ENCODE peak calls at places on chromosomes 5 and 9, in nine cellular contexts. One of them, this sample, is unnamed. For H3K36me3, the result is how much of the 10 kb centered on the place peaks cover.

GRCh38 chr9:137429974-137430722 is 7.0 kb downstream of the NOXA1 start:
- DNase-seq in left ventricle myocardium inferior: no peak
- DNase-seq in PC-9: no peak
- DNase-seq in brain microvascular endothelial cell: no peak
- DNase-seq in right atrium auricular region: no peak
- DNase-seq in Peyer's patch: peak
- DNase-seq in transverse colon: peak
- DNase-seq in lower lobe of right lung: peak
- DNase-seq in GM23338: peak
- DNase-seq in this sample: no peak

GRCh38 chr9:136854842-136855460 is 2.8 kb downstream of the MAMDC4 start:
- DNase-seq in lower lobe of right lung: no peak
- DNase-seq in PC-9: no peak
- DNase-seq in transverse colon: no peak
- DNase-seq in brain microvascular endothelial cell: no peak
- DNase-seq in Peyer's patch: peak
- DNase-seq in left ventricle myocardium inferior: peak
- DNase-seq in right atrium auricular region: no peak
- DNase-seq in GM23338: no peak
- DNase-seq in this sample: no peak

GRCh38 chr9:127081250-127082185 is 40.9 kb downstream of the ANGPTL2 start:
- DNase-seq in PC-9: no peak
- DNase-seq in right atrium auricular region: no peak
- DNase-seq in brain microvascular endothelial cell: no peak
- DNase-seq in lower lobe of right lung: no peak
- DNase-seq in left ventricle myocardium inferior: no peak
- DNase-seq in GM23338: no peak
- DNase-seq in transverse colon: no peak
- DNase-seq in Peyer's patch: peak
- DNase-seq in this sample: no peak

GRCh38 chr9:81671880-81672280 is 17.5 kb downstream of the TLE1 start:
- DNase-seq in right atrium auricular region: peak
- DNase-seq in PC-9: no peak
- DNase-seq in lower lobe of right lung: peak
- DNase-seq in transverse colon: peak
- DNase-seq in left ventricle myocardium inferior: peak
- DNase-seq in brain microvascular endothelial cell: no peak
- DNase-seq in Peyer's patch: peak
- DNase-seq in GM23338: no peak
- DNase-seq in this sample: no peak

GRCh38 chr9:136297016-136297691 is 6.7 kb downstream of the CCDC187 start:
- DNase-seq in transverse colon: peak
- DNase-seq in left ventricle myocardium inferior: no peak
- DNase-seq in right atrium auricular region: no peak
- DNase-seq in lower lobe of right lung: peak
- DNase-seq in PC-9: peak
- DNase-seq in brain microvascular endothelial cell: no peak
- DNase-seq in Peyer's patch: peak
- DNase-seq in GM23338: no peak
- DNase-seq in this sample: no peak

GRCh38 chr9:106557996-106558667 is 304.8 kb upstream of the ZNF462 start:
- DNase-seq in right atrium auricular region: no peak
- DNase-seq in transverse colon: no peak
- DNase-seq in lower lobe of right lung: no peak
- DNase-seq in PC-9: no peak
- DNase-seq in brain microvascular endothelial cell: no peak
- DNase-seq in left ventricle myocardium inferior: no peak
- DNase-seq in GM23338: no peak
- DNase-seq in Peyer's patch: no peak
- DNase-seq in this sample: no peak

GRCh38 chr5:606061-606460 is 6.1 kb upstream of the CEP72 start:
- DNase-seq in Peyer's patch: peak
- DNase-seq in lower lobe of right lung: no peak
- DNase-seq in right atrium auricular region: no peak
- DNase-seq in PC-9: no peak
- DNase-seq in GM23338: no peak
- DNase-seq in brain microvascular endothelial cell: no peak
- DNase-seq in left ventricle myocardium inferior: no peak
- DNase-seq in transverse colon: no peak
- DNase-seq in this sample: no peak

GRCh38 chr9:75161116-75161857 is 73.0 kb downstream of the OSTF1 start:
- DNase-seq in brain microvascular endothelial cell: no peak
- DNase-seq in Peyer's patch: no peak
- DNase-seq in right atrium auricular region: no peak
- DNase-seq in GM23338: no peak
- DNase-seq in left ventricle myocardium inferior: no peak
- DNase-seq in transverse colon: no peak
- DNase-seq in lower lobe of right lung: no peak
- DNase-seq in PC-9: no peak
- DNase-seq in this sample: no peak

GRCh38 chr9:129550199-129550839 is 70.6 kb downstream of the C9orf50 start:
- DNase-seq in left ventricle myocardium inferior: peak
- DNase-seq in lower lobe of right lung: peak
- DNase-seq in Peyer's patch: peak
- DNase-seq in brain microvascular endothelial cell: peak
- DNase-seq in right atrium auricular region: peak
- DNase-seq in transverse colon: peak
- DNase-seq in GM23338: peak
- DNase-seq in PC-9: peak
- DNase-seq in this sample: no peak

GRCh38 chr5:16312786-16313185 is 133.2 kb upstream of the MARCHF11 start:
- DNase-seq in brain microvascular endothelial cell: no peak
- DNase-seq in transverse colon: no peak
- DNase-seq in right atrium auricular region: no peak
- DNase-seq in GM23338: no peak
- DNase-seq in PC-9: no peak
- DNase-seq in lower lobe of right lung: no peak
- DNase-seq in left ventricle myocardium inferior: no peak
- DNase-seq in Peyer's patch: no peak
- DNase-seq in this sample: no peak

GRCh38 chr9:76180541-76180940 is 213.7 kb downstream of the RFK start:
- DNase-seq in GM23338: peak
- DNase-seq in Peyer's patch: no peak
- DNase-seq in transverse colon: no peak
- DNase-seq in PC-9: peak
- DNase-seq in left ventricle myocardium inferior: no peak
- DNase-seq in brain microvascular endothelial cell: peak
- DNase-seq in right atrium auricular region: no peak
- DNase-seq in lower lobe of right lung: no peak
- DNase-seq in this sample: no peak

DNA sequence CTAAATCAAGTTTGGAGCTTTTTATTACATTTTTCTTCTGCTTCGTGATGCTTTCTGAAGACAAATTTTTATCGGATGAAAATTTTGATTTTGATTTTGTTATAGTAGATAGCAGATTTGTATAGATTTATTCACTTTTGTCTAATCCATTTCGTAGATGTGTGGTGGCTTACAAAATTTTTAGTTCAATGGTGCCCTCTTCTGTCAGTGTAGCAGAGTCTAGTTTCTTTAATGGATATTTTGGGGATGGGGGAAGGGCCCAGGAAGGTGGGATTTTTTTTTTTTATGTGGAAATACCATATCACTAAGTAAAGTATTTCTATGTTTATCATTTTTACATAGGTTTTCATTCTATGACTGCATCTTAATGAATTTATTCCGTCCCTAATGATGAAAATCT is 259.9 kb upstream of the TARS1 start:
- DNase-seq in GM23338: peak
- DNase-seq in brain microvascular endothelial cell: peak
- DNase-seq in right atrium auricular region: no peak
- DNase-seq in left ventricle myocardium inferior: no peak
- DNase-seq in PC-9: peak
- DNase-seq in transverse colon: no peak
- DNase-seq in lower lobe of right lung: no peak
- DNase-seq in Peyer's patch: no peak
- DNase-seq in this sample: peak
- TF ChIP-seq CTCF in GM23338: peak
- TF ChIP-seq CTCF in brain microvascular endothelial cell: peak
- TF ChIP-seq CTCF in right atrium auricular region: peak
- TF ChIP-seq CTCF in left ventricle myocardium inferior: peak
- TF ChIP-seq CTCF in PC-9: peak
- TF ChIP-seq CTCF in transverse colon: peak
- TF ChIP-seq CTCF in lower lobe of right lung: peak
- TF ChIP-seq CTCF in Peyer's patch: no peak
- TF ChIP-seq CTCF in this sample: peak

DNA sequence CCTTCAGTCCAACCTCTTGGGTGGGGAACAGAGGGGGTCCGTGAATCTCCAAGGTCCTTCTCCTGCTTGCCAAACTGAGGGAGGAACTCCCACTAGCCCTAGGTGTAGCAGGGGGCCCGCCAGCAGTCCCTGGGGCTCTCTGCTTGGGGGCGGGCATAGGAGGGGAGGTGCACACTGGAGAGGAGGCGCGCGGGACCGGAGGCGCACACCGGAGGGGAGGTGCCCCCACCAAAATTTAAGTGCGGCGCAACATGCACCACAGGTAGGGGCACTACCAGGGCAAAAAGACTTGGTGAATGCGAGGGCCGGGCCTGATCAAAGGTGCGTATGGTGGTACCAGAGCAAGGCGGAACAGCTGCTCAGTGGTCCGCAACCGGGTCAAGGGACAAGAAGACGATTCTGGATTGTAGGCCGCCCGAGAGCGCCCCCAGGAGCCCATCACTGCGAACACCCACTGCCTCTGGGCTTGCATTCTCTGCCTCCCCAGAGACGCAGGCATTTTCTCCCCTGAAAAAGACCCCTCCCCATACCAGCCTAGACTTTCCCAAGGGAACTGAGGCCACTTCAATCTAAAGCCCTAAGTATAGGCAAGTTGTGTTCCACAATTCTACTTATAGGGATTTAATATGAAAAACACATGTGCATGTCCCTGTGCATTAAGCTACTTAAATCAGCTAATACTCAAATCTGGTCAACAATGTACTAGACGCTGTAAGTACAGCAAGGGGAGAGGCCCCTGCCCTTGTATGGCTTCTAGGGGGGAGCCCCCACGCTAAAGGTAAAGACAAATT is 50.6 kb downstream of the TGFBI start:
- DNase-seq in lower lobe of right lung: no peak
- DNase-seq in right atrium auricular region: no peak
- DNase-seq in PC-9: no peak
- DNase-seq in Peyer's patch: no peak
- DNase-seq in brain microvascular endothelial cell: peak
- DNase-seq in GM23338: peak
- DNase-seq in left ventricle myocardium inferior: no peak
- DNase-seq in transverse colon: no peak
- DNase-seq in this sample: no peak
- H3K4me3 ChIP-seq in lower lobe of right lung: peak
- H3K4me3 ChIP-seq in right atrium auricular region: peak
- H3K4me3 ChIP-seq in PC-9: peak
- H3K4me3 ChIP-seq in Peyer's patch: no peak
- H3K4me3 ChIP-seq in brain microvascular endothelial cell: peak
- H3K4me3 ChIP-seq in GM23338: peak
- H3K4me3 ChIP-seq in left ventricle myocardium inferior: peak
- H3K4me3 ChIP-seq in transverse colon: no peak
- H3K4me3 ChIP-seq in this sample: no peak

DNA sequence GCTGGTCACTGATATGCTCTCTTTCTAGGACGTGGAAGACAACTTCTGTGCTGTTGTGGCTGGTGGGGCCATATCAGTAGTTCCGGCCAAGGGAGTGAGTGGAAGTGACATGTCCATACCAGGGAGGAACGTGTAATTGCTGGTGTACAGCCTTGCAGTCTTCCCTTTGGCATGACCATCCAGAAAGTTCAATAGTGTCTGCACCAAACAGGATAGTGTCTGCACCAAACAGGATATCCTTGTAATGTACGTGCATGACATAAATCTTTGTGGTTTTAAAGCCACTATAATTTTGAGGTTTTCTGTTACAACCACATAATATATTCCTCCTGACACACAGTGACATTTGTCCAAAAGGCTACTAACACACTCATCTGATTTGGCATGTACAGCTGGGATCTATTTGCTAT is 52.9 kb downstream of the RNF145 start:
- DNase-seq in Peyer's patch: no peak
- DNase-seq in transverse colon: no peak
- DNase-seq in right atrium auricular region: no peak
- DNase-seq in brain microvascular endothelial cell: no peak
- DNase-seq in lower lobe of right lung: no peak
- DNase-seq in left ventricle myocardium inferior: no peak
- DNase-seq in GM23338: no peak
- DNase-seq in PC-9: no peak
- DNase-seq in this sample: no peak
- H3K36me3 ChIP-seq in Peyer's patch: under half
- H3K36me3 ChIP-seq in transverse colon: under half
- H3K36me3 ChIP-seq in right atrium auricular region: under half
- H3K36me3 ChIP-seq in brain microvascular endothelial cell: under half
- H3K36me3 ChIP-seq in lower lobe of right lung: half or more
- H3K36me3 ChIP-seq in left ventricle myocardium inferior: under half
- H3K36me3 ChIP-seq in GM23338: under half
- H3K36me3 ChIP-seq in PC-9: under half
- H3K36me3 ChIP-seq in this sample: under half

GRCh38 chr5:173321886-173322285 is 6.3 kb downstream of the STC2 start:
- DNase-seq in GM23338: no peak
- DNase-seq in brain microvascular endothelial cell: no peak
- DNase-seq in Peyer's patch: no peak
- DNase-seq in PC-9: no peak
- DNase-seq in transverse colon: no peak
- DNase-seq in lower lobe of right lung: no peak
- DNase-seq in left ventricle myocardium inferior: no peak
- DNase-seq in right atrium auricular region: no peak
- DNase-seq in this sample: no peak

GRCh38 chr5:173318881-173319609 is 9.2 kb downstream of the STC2 start:
- DNase-seq in right atrium auricular region: no peak
- DNase-seq in GM23338: no peak
- DNase-seq in PC-9: no peak
- DNase-seq in Peyer's patch: no peak
- DNase-seq in lower lobe of right lung: no peak
- DNase-seq in transverse colon: no peak
- DNase-seq in left ventricle myocardium inferior: no peak
- DNase-seq in brain microvascular endothelial cell: no peak
- DNase-seq in this sample: no peak

GRCh38 chr5:173319610-173320100 is 8.6 kb downstream of the STC2 start:
- DNase-seq in right atrium auricular region: no peak
- DNase-seq in PC-9: no peak
- DNase-seq in Peyer's patch: no peak
- DNase-seq in lower lobe of right lung: no peak
- DNase-seq in GM23338: no peak
- DNase-seq in left ventricle myocardium inferior: no peak
- DNase-seq in brain microvascular endothelial cell: no peak
- DNase-seq in transverse colon: no peak
- DNase-seq in this sample: no peak

GRCh38 chr5:173318338-173318737 is 9.9 kb downstream of the STC2 start:
- DNase-seq in transverse colon: no peak
- DNase-seq in brain microvascular endothelial cell: no peak
- DNase-seq in right atrium auricular region: no peak
- DNase-seq in lower lobe of right lung: no peak
- DNase-seq in PC-9: no peak
- DNase-seq in Peyer's patch: no peak
- DNase-seq in left ventricle myocardium inferior: no peak
- DNase-seq in GM23338: no peak
- DNase-seq in this sample: no peak

DNA sequence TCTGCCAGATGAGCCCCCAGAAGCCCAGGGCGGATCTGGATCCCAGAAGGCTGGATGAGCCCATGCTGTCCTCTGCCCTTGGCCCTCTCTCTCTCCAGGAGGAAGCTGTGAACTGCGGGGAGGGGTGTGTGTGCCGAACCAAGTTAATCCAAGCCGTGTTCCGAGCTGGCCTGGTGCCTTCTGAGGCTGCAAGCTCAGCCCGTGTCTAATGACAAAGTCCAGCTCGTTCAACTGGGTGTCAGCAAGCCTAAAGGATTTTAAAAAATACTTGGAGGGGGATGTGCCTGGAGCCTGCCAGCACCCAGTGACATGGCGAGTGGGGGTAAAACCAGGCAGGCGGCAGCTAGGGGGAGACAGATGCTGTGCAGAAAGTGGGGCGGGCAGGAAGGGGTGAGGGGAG is 8.0 kb downstream of the STC2 start:
- DNase-seq in Peyer's patch: no peak
- DNase-seq in brain microvascular endothelial cell: no peak
- DNase-seq in PC-9: no peak
- DNase-seq in transverse colon: peak
- DNase-seq in left ventricle myocardium inferior: peak
- DNase-seq in lower lobe of right lung: no peak
- DNase-seq in right atrium auricular region: peak
- DNase-seq in GM23338: no peak
- DNase-seq in this sample: no peak
- TF ChIP-seq CTCF in Peyer's patch: no peak
- TF ChIP-seq CTCF in brain microvascular endothelial cell: peak
- TF ChIP-seq CTCF in PC-9: no peak
- TF ChIP-seq CTCF in transverse colon: no peak
- TF ChIP-seq CTCF in left ventricle myocardium inferior: peak
- TF ChIP-seq CTCF in lower lobe of right lung: no peak
- TF ChIP-seq CTCF in right atrium auricular region: peak
- TF ChIP-seq CTCF in GM23338: peak
- TF ChIP-seq CTCF in this sample: peak